ENCODE peak calls at places on chromosomes 1 and 21, in nine cellular contexts. R is thoracic aorta, Z is epithelial cell of esophagus, Q is endodermal cell, L is fibroblast of lung, D is heart left ventricle, E is astrocyte of the spinal cord, G is cardiac fibroblast, A is GM23248. I is an unnamed sample.
A peak's percentile ranks its signal among the peaks of the same experiment; 100 is the strongest.

GRCh38 chr1:47631596-47631995 is 193.8 kb downstream of the FOXD2 start:
- DNase-seq in L (no peak), Q (no peak), D (no peak), R (no peak), G (no peak), Z (no peak), E (no peak), A (no peak), I (no peak)

GRCh38 chr1:27571439-27572018 is 32.4 kb downstream of the AHDC1 start:
- DNase-seq in Q (peak; percentile 78), Z (no peak), D (no peak), A (no peak), L (no peak), G (no peak), R (no peak), E (no peak), I (no peak)

GRCh38 chr1:170073893-170074249 is 624 bp downstream of the KIFAP3 start:
- DNase-seq in L (no peak), Q (no peak), D (no peak), G (no peak), E (no peak), A (no peak), Z (no peak), R (no peak), I (no peak)

GRCh38 chr1:23069149-23069548 is 49.9 kb downstream of the KDM1A start:
- DNase-seq in L (no peak), R (no peak), G (no peak), Q (no peak), A (no peak), D (no peak), E (no peak), Z (no peak), I (no peak)

GRCh38 chr1:192654607-192655389 is 18.9 kb downstream of the RGS13 start:
- DNase-seq in R (no peak), Z (peak; percentile 54), L (peak; percentile 70), D (no peak), A (peak; percentile 91), E (peak; percentile 58), G (peak; percentile 89), Q (no peak), I (peak; percentile 36)

GRCh38 chr1:89065077-89065868 is at the start of gene GBP1:
- DNase-seq in G (peak; percentile 95), E (peak; percentile 88), Z (peak; percentile 79), R (no peak), D (no peak), Q (no peak), L (peak; percentile 88), A (peak; percentile 86), I (peak; percentile 93)

GRCh38 chr1:200739499-200740290 is 1.0 kb downstream of the CAMSAP2 start:
- DNase-seq in E (peak; percentile 22), G (peak; percentile 48), R (peak; percentile 72), A (peak; percentile 51), Z (no peak), L (peak; percentile 41), Q (no peak), D (peak; percentile 47), I (peak; percentile 95)

GRCh38 chr1:47992720-47993119 is 4.5 kb downstream of the TRABD2B start:
- DNase-seq in A (peak; percentile 56), Q (peak; percentile 57), E (peak; percentile 58), Z (no peak), G (peak; percentile 25), D (peak; percentile 58), R (peak; percentile 27), L (no peak), I (no peak)

GRCh38 chr21:28253378-28253777 is 739.3 kb downstream of the LTN1 start:
- DNase-seq in Z (peak; percentile 79), D (no peak), L (peak; percentile 75), Q (no peak), G (peak; percentile 70), R (no peak), A (peak; percentile 83), E (peak; percentile 52), I (peak; percentile 77)

GRCh38 chr1:222629921-222630535 is 12.1 kb downstream of the MIA3 start:
- DNase-seq in Q (no peak), L (peak; percentile 76), A (peak; percentile 66), R (no peak), D (no peak), G (peak; percentile 71), Z (no peak), E (peak; percentile 17), I (peak; percentile 31)

GRCh38 chr1:161038523-161039153 is at the start of gene TSTD1:
- DNase-seq in R (no peak), G (no peak), L (no peak), D (peak; percentile 62), Z (peak; percentile 79), A (no peak), Q (peak; percentile 92), E (no peak), I (no peak)

GRCh38 chr1:40648928-40649591 is 16.4 kb downstream of the RIMS3 start:
- DNase-seq in D (no peak), G (no peak), R (no peak), Q (no peak), L (no peak), Z (peak; percentile 21), A (no peak), E (no peak), I (no peak)

GRCh38 chr1:67427947-67428346 is 2.3 kb downstream of the SERBP1 start:
- DNase-seq in Z (no peak), Q (no peak), R (no peak), E (no peak), G (no peak), A (peak; percentile 10), D (no peak), L (no peak), I (peak; percentile 12)

GRCh38 chr1:156081174-156082110 is 823 bp downstream of the MEX3A start:
- DNase-seq in G (no peak), R (no peak), D (no peak), L (peak; percentile 55), A (peak; percentile 40), Q (peak; percentile 73), Z (no peak), E (no peak), I (peak; percentile 52)

GRCh38 chr1:16078925-16079656 is 5.6 kb upstream of the FAM131C start:
- DNase-seq in A (peak; percentile 83), E (peak; percentile 72), G (peak; percentile 79), Q (peak; percentile 96), Z (peak; percentile 71), R (no peak), L (peak; percentile 56), D (peak; percentile 69), I (peak; percentile 91)
- H3K4me3 ChIP-seq in A (no peak overlapping the region), E (no peak overlapping the region), G (no peak overlapping the region), Q (no peak overlapping the region), Z (no peak overlapping the region), R (no peak overlapping the region), L (no peak overlapping the region), D (no peak overlapping the region), I (no peak overlapping the region)

DNA sequence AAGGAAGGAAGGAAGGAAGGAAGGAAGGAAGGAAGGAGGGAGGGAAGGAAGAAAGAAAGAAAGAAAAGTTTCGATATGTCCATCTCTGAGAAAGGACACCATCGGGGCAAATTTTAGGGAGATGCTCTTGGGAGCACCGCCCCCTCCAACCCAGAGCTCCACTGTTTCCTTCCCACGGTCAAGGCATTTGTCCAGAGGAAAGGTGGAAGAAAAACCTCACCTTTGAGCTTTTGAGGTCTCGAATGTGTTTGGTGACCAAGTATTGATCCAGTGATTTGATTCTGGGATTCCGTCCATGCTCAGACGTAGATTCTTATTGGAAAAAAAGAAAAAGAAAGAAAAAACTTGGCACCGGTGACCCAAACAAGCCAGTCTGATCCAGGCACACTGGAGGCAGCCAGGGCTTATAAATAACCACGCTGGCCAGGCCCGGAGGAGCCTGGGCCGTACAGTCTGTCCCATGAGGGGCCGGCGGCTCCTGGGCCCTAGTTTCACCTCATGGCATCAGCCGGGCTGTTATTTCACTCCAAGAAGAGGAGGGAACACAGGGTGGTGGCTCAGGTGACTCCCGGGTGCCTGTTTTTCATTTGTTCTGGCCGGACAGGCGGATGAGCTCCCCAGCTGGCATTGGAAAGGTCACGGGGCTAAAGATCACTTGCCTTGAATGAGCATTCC is 36.1 kb upstream of the SLC25A33 start:
- DNase-seq in E (no peak), R (no peak), G (no peak), Q (no peak), D (peak; percentile 57), A (no peak), Z (no peak), L (no peak), I (no peak)
- H3K4me3 ChIP-seq in E (no peak overlapping the region), R (peak overlapping the region; percentile 34), G (no peak overlapping the region), Q (no peak overlapping the region), D (no peak overlapping the region), A (no peak overlapping the region), Z (no peak overlapping the region), L (no peak overlapping the region), I (no peak overlapping the region)

GRCh38 chr1:229406798-229407197 is 27.1 kb downstream of the ACTA1 start:
- DNase-seq in R (no peak), G (no peak), Z (no peak), L (no peak), E (no peak), D (no peak), A (no peak), Q (peak; percentile 83), I (no peak)
- H3K4me3 ChIP-seq in R (peak overlapping the region; percentile 67), G (no peak overlapping the region), Z (no peak overlapping the region), L (no peak overlapping the region), E (no peak overlapping the region), D (no peak overlapping the region), A (peak overlapping the region; percentile 33), Q (peak overlapping the region; percentile 72), I (no peak overlapping the region)

GRCh38 chr1:9410737-9411297 is 118.1 kb downstream of the SPSB1 start:
- DNase-seq in D (no peak), Q (no peak), A (peak; percentile 38), R (no peak), Z (peak; percentile 14), L (peak; percentile 78), E (peak; percentile 36), G (peak; percentile 32), I (no peak)

GRCh38 chr1:9416506-9416905 is 122.8 kb upstream of the SLC25A33 start:
- DNase-seq in D (no peak), L (no peak), Q (no peak), E (no peak), R (no peak), Z (no peak), A (no peak), G (no peak), I (no peak)

GRCh38 chr1:9413877-9414213 is 121.2 kb downstream of the SPSB1 start:
- DNase-seq in A (no peak), L (peak; percentile 90), G (no peak), D (peak; percentile 47), Z (no peak), R (no peak), E (peak; percentile 79), Q (no peak), I (peak; percentile 72)

GRCh38 chr1:9416918-9417500 is 122.3 kb upstream of the SLC25A33 start:
- DNase-seq in A (no peak), E (no peak), Z (no peak), D (no peak), Q (no peak), L (no peak), G (no peak), R (no peak), I (no peak)

DNA sequence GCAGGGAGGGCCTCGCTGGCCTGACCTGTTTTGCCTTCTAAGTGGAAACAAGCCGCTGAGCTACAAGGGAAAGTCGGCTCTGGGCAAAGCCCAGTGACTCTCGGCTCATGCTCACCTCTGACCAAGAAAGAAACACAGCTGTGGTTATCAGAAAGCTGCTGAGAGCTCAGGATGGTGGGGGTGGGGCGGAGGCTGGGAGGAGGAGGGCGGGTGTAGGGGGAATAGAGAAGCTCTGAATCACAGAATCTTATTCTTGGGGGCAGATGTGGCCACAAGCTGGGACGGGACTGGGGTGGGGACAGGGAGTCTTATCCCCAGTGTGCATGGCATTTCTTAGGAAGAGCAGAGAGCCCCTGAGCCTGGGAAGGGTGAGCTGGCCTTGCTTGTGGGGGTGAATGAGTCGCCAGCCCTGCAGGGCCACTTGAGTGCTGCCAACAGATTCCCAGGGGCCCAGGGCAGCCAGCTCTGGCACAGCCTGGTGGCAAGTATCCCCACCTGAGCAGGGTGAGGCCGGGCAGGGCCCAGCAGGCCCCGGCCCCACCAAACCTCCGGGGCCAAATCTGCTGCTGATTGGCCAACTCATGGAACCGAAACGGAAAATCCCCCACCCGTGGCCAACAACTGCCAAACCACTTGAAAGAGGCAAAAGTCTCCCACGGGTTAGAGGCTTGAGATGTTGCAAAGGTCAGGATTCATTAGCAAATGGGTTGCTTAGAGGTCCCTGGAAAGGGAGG is 120.6 kb downstream of the SPSB1 start:
- DNase-seq in E (peak; percentile 95), Z (peak; percentile 64), G (peak; percentile 84), Q (peak; percentile 84), D (peak; percentile 74), L (peak; percentile 94), A (peak; percentile 83), R (peak; percentile 57), I (peak; percentile 72)
- H3K4me3 ChIP-seq in E (no peak overlapping the region), Z (no peak overlapping the region), G (peak overlapping the region; percentile 7), Q (no peak overlapping the region), D (no peak overlapping the region), L (no peak overlapping the region), A (peak overlapping the region; percentile 28), R (peak overlapping the region; percentile 50), I (peak overlapping the region; percentile 53)

I was measured in adipocyte.